ENCODE peak calls at places on chromosomes 2 and 18, in five cellular contexts. B is neuronal stem cell, L is lower lobe of right lung, M is heart right ventricle, A is small intestine. K is an unnamed sample.

GRCh38 chr2:27855476-27855875 is 34.7 kb downstream of the RBKS start:
- DNase-seq in B (no peak), L (no peak), M (no peak), A (peak; percentile 22), K (no peak)

GRCh38 chr2:20612835-20613341 is 38.0 kb downstream of the HS1BP3 start:
- DNase-seq in B (no peak), L (no peak), M (no peak), A (no peak), K (no peak)

GRCh38 chr18:72867721-72868665 is at the start of gene NETO1:
- DNase-seq in B (peak; percentile 49), L (no peak), M (no peak), A (no peak), K (no peak)

GRCh38 chr2:106882658-106883057 is 3.3 kb downstream of the ST6GAL2 start:
- DNase-seq in B (no peak), L (no peak), M (no peak), A (no peak), K (no peak)

GRCh38 chr2:146240376-146240775 is 1604.5 kb upstream of the ACVR2A start:
- DNase-seq in B (no peak), L (no peak), M (no peak), A (no peak), K (no peak)

GRCh38 chr18:58288922-58289797 is 245.1 kb downstream of the NEDD4L start:
- DNase-seq in B (no peak), L (no peak), M (no peak), A (no peak), K (no peak)

GRCh38 chr2:69717902-69718301 is 24.0 kb upstream of the ANXA4 start:
- DNase-seq in B (no peak), L (no peak), M (no peak), A (no peak), K (no peak)

GRCh38 chr2:180115675-180116074 is 108.6 kb upstream of the CWC22 start:
- DNase-seq in B (no peak), L (no peak), M (no peak), A (no peak), K (no peak)

GRCh38 chr2:177602611-177603164 is 210.1 kb downstream of the AGPS start:
- DNase-seq in B (no peak), L (no peak), M (no peak), A (peak; percentile 52), K (no peak)

GRCh38 chr2:130342533-130343275 is at the start of gene IMP4:
- DNase-seq in B (peak; percentile 96), L (peak; percentile 97), M (peak; percentile 99), A (peak; percentile 100), K (peak; percentile 99)

GRCh38 chr2:191857406-191857805 is 10.5 kb upstream of the CAVIN2 start:
- DNase-seq in B (no peak), L (no peak), M (no peak), A (no peak), K (no peak)

GRCh38 chr18:11304900-11305299 is 155.5 kb upstream of the PIEZO2 start:
- DNase-seq in B (peak; percentile 32), L (no peak), M (no peak), A (no peak), K (no peak)

GRCh38 chr2:118477111-118477517 is 370.3 kb downstream of the EN1 start:
- DNase-seq in B (peak; percentile 83), L (no peak), M (no peak), A (peak; percentile 73), K (no peak)

GRCh38 chr2:177326591-177326990 is 62.1 kb upstream of the NFE2L2 start:
- DNase-seq in B (no peak), L (no peak), M (no peak), A (no peak), K (no peak)

GRCh38 chr2:240960309-240960962 is 38.0 kb upstream of the SNED1 start:
- DNase-seq in B (no peak), L (peak; percentile 78), M (peak; percentile 57), A (no peak), K (peak; percentile 62)

GRCh38 chr2:101710690-101711318 is 13.3 kb downstream of the MAP4K4 start:
- DNase-seq in B (no peak), L (no peak), M (no peak), A (peak; percentile 58), K (no peak)

GRCh38 chr2:25558262-25558661 is 115.1 kb downstream of the DTNB start:
- DNase-seq in B (no peak), L (no peak), M (no peak), A (peak; percentile 17), K (no peak)

GRCh38 chr2:184875212-184875611 is 276.9 kb downstream of the ZNF804A start:
- DNase-seq in B (no peak), L (no peak), M (no peak), A (no peak), K (no peak)

GRCh38 chr18:59921384-59921891 is 21.6 kb downstream of the PMAIP1 start:
- DNase-seq in B (no peak), L (no peak), M (no peak), A (peak; percentile 8), K (no peak)

GRCh38 chr2:85951351-85952067 is 62.7 kb upstream of the ST3GAL5 start:
- DNase-seq in B (no peak), L (no peak), M (no peak), A (no peak), K (peak; percentile 80)

GRCh38 chr2:176473177-176473576 is 203.9 kb downstream of the MTX2 start:
- DNase-seq in B (no peak), L (no peak), M (peak; percentile 21), A (peak; percentile 8), K (peak; percentile 68)

GRCh38 chr2:162243305-162243693 is at the start of gene FAP:
- DNase-seq in B (peak; percentile 23), L (no peak), M (peak; percentile 38), A (no peak), K (no peak)

GRCh38 chr2:164910091-164910899 is 45.0 kb downstream of the SLC38A11 start:
- DNase-seq in B (no peak), L (no peak), M (no peak), A (peak; percentile 79), K (no peak)

GRCh38 chr2:241120440-241120839 is 18.4 kb upstream of the MTERF4 start:
- DNase-seq in B (no peak), L (no peak), M (no peak), A (no peak), K (no peak)

GRCh38 chr2:85801871-85802270 is 48.1 kb downstream of the ATOH8 start:
- DNase-seq in B (no peak), L (no peak), M (no peak), A (no peak), K (peak; percentile 21)

GRCh38 chr2:44579136-44579836 is 217.5 kb downstream of the CAMKMT start:
- DNase-seq in B (no peak), L (no peak), M (no peak), A (no peak), K (no peak)

GRCh38 chr2:51717318-51717717 is 685.4 kb upstream of the NRXN1 start:
- DNase-seq in B (no peak), L (no peak), M (no peak), A (no peak), K (no peak)

DNA sequence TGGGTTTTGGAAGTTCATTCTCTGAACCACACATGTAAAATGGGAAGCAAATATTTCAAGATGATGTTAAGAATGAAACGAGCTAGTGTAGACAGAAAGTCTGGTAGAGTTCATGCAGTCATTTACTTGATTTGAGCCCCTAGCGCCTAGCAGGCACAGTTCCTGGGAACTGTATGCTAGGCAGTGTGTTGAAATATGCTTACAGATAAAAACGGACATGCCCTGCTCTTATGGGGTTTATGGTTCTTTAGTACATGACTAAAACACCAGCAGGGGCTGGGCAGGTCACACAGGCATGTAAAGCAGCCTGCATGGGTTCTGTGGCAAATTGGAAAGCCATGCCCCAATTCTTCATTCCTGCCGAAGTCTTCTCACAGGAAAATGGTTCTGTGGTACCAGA is 27.3 kb upstream of the MGAT5 start:
- DNase-seq in B (no peak), L (no peak), M (no peak), A (no peak), K (no peak)
- H3K4me1 ChIP-seq in B (peaks cover 3% of the 10 kb centered on the region), L (no peaks in the 10 kb centered on the region), M (peaks cover under 1% of the 10 kb centered on the region), A (peaks cover 6% of the 10 kb centered on the region), K (no peaks in the 10 kb centered on the region)

DNA sequence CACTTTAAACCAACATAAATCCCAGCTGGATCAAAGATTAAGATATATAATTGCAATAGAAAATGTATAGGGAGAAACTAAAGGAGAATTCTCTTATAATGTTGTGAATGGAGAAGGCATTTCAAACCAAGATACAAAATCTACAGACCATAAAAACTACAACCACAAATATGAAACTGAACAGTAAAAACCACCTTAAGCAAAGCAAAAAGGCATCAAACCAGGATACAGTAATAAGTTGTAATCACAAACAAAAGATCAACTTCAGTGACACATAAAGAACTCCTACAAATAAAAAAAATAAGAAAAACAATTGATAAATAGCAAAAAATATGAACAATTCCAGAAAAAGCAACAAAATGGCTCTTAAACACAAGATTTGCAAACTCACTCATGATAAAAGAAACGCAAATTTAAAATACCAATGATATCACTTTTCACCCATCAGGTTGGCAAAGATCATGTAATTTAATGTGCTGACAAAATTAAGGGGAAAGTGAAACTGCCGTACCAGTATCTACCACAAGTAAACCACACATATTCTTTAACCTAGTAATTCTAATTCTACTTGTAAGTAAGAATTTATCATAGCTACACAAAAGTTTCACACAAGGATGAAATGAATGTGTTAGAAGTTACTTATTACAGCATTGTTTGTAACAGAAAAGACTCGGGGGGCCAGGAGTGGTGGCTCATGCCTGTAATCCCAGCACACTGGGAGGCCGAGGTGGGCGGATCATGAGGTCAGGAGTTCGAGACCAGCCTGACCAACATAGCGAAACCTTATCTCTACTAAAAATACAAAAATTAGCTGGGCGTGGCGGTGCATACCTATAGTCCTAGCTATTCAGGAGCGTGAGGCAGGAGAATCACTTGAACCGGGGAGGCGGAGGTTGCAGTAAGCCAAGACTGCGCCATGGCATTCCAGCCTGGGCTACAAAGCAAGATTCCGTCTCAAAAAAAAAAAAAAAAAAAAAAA is 101.9 kb downstream of the USP34 start:
- DNase-seq in B (no peak), L (no peak), M (no peak), A (no peak), K (no peak)
- H3K36me3 ChIP-seq in B (peaks cover 4% of the 10 kb centered on the region), L (peaks cover 54% of the 10 kb centered on the region), M (peaks cover 90% of the 10 kb centered on the region), A (peaks cover 11% of the 10 kb centered on the region), K (no peaks in the 10 kb centered on the region)

GRCh38 chr18:70931942-70932814 is 643.3 kb downstream of the SOCS6 start:
- DNase-seq in B (no peak), L (no peak), M (no peak), A (no peak), K (no peak)

DNA sequence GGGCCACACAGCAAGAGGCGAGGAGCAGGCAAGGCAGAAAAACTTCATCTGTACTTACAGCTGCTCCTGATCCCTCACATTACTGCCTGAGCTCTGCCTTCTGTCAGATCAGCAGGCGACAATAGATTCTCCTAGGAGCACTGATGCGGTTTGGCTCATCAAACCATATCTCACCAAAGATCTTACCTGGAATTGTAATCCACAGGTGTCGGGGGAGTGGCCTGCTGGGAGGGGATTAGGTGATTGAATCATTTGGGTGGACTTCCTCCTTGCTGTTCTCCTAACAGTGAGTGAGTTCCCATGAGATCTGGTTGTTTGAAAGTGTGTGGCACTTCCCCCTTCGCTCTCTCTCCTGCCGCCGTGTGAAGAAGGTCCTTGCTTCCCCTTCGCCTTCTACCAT is 647.3 kb downstream of the SOCS6 start:
- DNase-seq in B (no peak), L (no peak), M (no peak), A (no peak), K (no peak)
- H3K9me3 ChIP-seq in B (no peaks in the 10 kb centered on the region), L (no peaks in the 10 kb centered on the region), M (no peaks in the 10 kb centered on the region), A (no peaks in the 10 kb centered on the region), K (no peaks in the 10 kb centered on the region)

DNA sequence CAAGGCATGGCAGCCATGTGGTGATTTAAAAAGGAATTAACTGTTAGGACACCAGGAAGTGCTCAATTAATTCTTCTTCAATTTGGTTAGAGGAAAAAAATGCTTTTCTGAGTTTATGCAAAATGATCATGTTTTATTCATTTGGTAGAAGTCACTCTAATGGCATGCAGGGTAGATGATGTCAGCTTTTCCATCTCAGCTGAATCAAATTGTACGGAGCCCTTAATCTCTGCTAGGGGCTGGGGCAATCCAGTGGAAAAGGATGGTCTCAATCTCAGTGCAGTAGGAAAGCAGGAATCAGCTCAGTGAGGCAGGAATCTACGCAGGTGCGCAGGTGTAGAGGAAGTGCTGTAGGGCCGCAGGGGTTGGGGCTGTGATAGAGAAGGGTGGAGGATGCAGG is 244.0 kb downstream of the PRKCE start:
- DNase-seq in B (no peak), L (no peak), M (no peak), A (no peak), K (no peak)
- H3K4me1 ChIP-seq in B (no peaks in the 10 kb centered on the region), L (peaks cover 85% of the 10 kb centered on the region), M (peaks cover 32% of the 10 kb centered on the region), A (peaks cover 2% of the 10 kb centered on the region), K (peaks cover 5% of the 10 kb centered on the region)

K was measured in right lobe of liver.